ENCODE peak calls at places on chromosomes 16 and 17, in four cellular contexts. O is A549, N is K562, G is GM12878. K is an unnamed sample.

GRCh38 chr17:37697331-37697730 is 47.5 kb downstream of the HNF1B start:
- DNase-seq in G (no peak), N (no peak), O (no peak), K (no peak)

GRCh38 chr16:11386791-11387546 is 41.7 kb downstream of the RMI2 start:
- DNase-seq in N (peak; percentile 75), G (no peak), O (peak; percentile 60), K (no peak)

GRCh38 chr17:61218438-61218837 is 181.2 kb upstream of the TBX2 start:
- DNase-seq in G (no peak), O (no peak), N (no peak), K (peak; percentile 86)

GRCh38 chr17:81400154-81400938 is 5.1 kb downstream of the BAHCC1 start:
- DNase-seq in O (peak; percentile 64), G (no peak), N (peak; percentile 71), K (peak; percentile 60)

GRCh38 chr16:68436581-68436980 is 11.7 kb downstream of the SMPD3 start:
- DNase-seq in O (no peak), G (no peak), N (peak; percentile 27), K (no peak)

GRCh38 chr17:17500999-17501605 is 4.9 kb upstream of the RASD1 start:
- DNase-seq in O (no peak), N (no peak), G (no peak), K (no peak)

GRCh38 chr17:77174928-77175720 is 34.4 kb downstream of the SEC14L1 start:
- DNase-seq in N (no peak), O (no peak), G (no peak), K (no peak)

GRCh38 chr17:71633391-71633849 is 487.4 kb upstream of the SOX9 start:
- DNase-seq in G (no peak), O (peak; percentile 8), N (no peak), K (peak; percentile 92)

GRCh38 chr16:4659363-4660353 is 33.7 kb upstream of the NUDT16L1 start:
- DNase-seq in G (no peak), O (no peak), N (no peak), K (no peak)

GRCh38 chr17:77637807-77638182 is 320.7 kb upstream of the TNRC6C start:
- DNase-seq in O (no peak), G (no peak), N (no peak), K (no peak)

GRCh38 chr17:6166492-6167179 is 96.5 kb downstream of the WSCD1 start:
- DNase-seq in G (no peak), N (no peak), O (no peak), K (no peak)

GRCh38 chr16:86949116-86949515 is 368.1 kb downstream of the C16orf95 start:
- DNase-seq in G (no peak), O (no peak), N (no peak), K (no peak)

GRCh38 chr16:85554114-85554790 is 58.9 kb upstream of the GSE1 start:
- DNase-seq in G (peak; percentile 85), N (peak; percentile 89), O (peak; percentile 88), K (peak; percentile 80)

GRCh38 chr16:56862776-56863175 is 2.2 kb upstream of the SLC12A3 start:
- DNase-seq in G (no peak), O (no peak), N (no peak), K (no peak)

GRCh38 chr17:29929006-29929543 is 953 bp downstream of the SSH2 start:
- DNase-seq in O (no peak), N (no peak), G (no peak), K (no peak)

GRCh38 chr16:68091604-68092261 is 6.6 kb downstream of the NFATC3 start:
- DNase-seq in O (no peak), N (no peak), G (no peak), K (peak; percentile 72)

GRCh38 chr16:22141746-22142145 is 20.6 kb upstream of the SDR42E2 start:
- DNase-seq in N (peak; percentile 34), G (no peak), O (peak; percentile 55), K (peak; percentile 7)

GRCh38 chr17:72467841-72468653 is 347.2 kb downstream of the SOX9 start:
- DNase-seq in O (no peak), G (no peak), N (no peak), K (no peak)

GRCh38 chr17:28968914-28969295 is 17.6 kb upstream of the PHF12 start:
- DNase-seq in N (no peak), G (no peak), O (no peak), K (no peak)

GRCh38 chr17:69961488-69962145 is 113.4 kb upstream of the KCNJ16 start:
- DNase-seq in O (peak; percentile 7), G (no peak), N (no peak), K (peak; percentile 47)

GRCh38 chr16:84138824-84139627 is 6.0 kb downstream of the HSDL1 start:
- DNase-seq in N (peak; percentile 87), G (peak; percentile 56), O (no peak), K (peak; percentile 52)

GRCh38 chr16:47461598-47462266 is 601 bp downstream of the PHKB start:
- DNase-seq in N (peak; percentile 55), G (no peak), O (peak; percentile 53), K (peak; percentile 48)

GRCh38 chr16:15604460-15605390 is 38.2 kb downstream of the MARF1 start:
- DNase-seq in G (no peak), O (no peak), N (no peak), K (no peak)

GRCh38 chr17:66904760-66905637 is 59.5 kb upstream of the CACNG4 start:
- DNase-seq in G (no peak), N (no peak), O (peak; percentile 49), K (peak; percentile 72)

GRCh38 chr17:49576121-49576905 is 642 bp downstream of the NXPH3 start:
- DNase-seq in O (no peak), G (no peak), N (peak; percentile 62), K (peak; percentile 24)

GRCh38 chr16:47956881-47957280 is 198.9 kb downstream of the ABCC12 start:
- DNase-seq in N (no peak), G (no peak), O (no peak), K (no peak)

GRCh38 chr16:13453325-13453724 is 466.6 kb upstream of the ERCC4 start:
- DNase-seq in N (no peak), O (no peak), G (no peak), K (no peak)

GRCh38 chr16:8330761-8331160 is 259.6 kb downstream of the TMEM114 start:
- DNase-seq in N (no peak), G (no peak), O (no peak), K (no peak)

GRCh38 chr16:1078579-1079021 is 6.1 kb downstream of the SSTR5 start:
- DNase-seq in N (no peak), G (no peak), O (peak; percentile 93), K (peak; percentile 54)

GRCh38 chr17:40518401-40519088 is 17.1 kb upstream of the TNS4 start:
- DNase-seq in N (no peak), G (no peak), O (peak; percentile 96), K (no peak)

GRCh38 chr17:36993227-36993626 is 44.5 kb downstream of the AATF start:
- DNase-seq in G (no peak), N (no peak), O (no peak), K (no peak)

GRCh38 chr16:35798885-35799426 is 2339.5 kb downstream of the TP53TG3F start:
- DNase-seq in O (no peak), N (no peak), G (no peak), K (no peak)

GRCh38 chr17:8038954-8039610 is at the start of gene ALOX15B:
- DNase-seq in O (no peak), N (no peak), G (no peak), K (no peak)

DNA sequence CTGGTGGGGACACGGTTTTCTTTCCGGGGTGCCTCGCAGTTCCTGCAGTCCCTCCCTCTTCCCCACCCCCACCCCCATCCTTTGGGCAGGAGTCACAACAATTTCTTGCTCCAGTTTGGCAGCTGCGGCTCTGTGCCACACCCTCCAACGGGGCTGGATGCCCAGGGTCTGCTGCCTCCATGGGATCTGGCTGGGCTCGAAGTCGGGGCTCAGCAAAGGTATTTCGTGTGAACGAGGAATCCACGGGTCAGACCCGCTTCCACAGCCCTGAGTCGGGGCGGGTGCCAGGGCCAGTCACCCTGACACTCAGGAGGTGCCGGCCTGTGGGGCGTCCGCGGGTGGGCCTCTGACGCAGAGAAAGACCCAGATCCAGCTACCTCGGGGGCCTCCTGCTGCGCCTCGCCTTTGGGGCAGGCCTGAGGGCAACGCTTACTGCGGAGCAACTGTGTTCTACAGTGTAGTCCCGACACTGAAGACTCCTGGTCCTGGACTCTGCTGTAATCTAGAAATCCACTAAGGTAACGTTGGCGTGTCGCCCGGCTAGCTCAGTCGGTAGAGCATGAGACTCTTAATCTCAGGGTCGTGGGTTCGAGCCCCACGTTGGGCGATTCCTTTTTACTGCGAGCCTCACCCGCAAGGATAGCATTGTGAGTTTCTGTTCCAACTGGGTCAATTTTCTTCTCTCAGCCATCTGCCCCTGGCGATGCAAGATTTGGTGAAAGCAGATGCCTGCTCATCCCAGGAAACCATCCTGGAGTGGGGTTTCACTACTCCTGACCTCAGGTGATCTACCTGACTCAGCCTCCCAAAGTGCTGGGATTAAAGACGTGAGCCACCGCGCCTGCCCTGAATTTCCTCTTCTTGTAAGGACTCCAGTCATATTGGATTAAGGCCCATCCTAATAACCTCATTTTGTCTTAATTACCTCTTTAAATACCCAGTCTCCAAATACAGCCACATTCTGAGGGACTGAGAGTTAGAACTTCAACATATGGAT is 12.5 kb upstream of the OR1F1 start:
- DNase-seq in O (peak; percentile 71), G (no peak), N (peak; percentile 75), K (peak; percentile 53)
- TF ChIP-seq ELK1 in O (no peak), G (no peak), N (no peak), K (no peak)

GRCh38 chr17:83081561-83082201 is 2.3 kb downstream of the METRNL start:
- DNase-seq in G (no peak), O (no peak), N (no peak), K (peak; percentile 43)
- TF ChIP-seq ELK1 in G (no peak), O (no peak), N (no peak), K (no peak)

GRCh38 chr17:59470624-59471297 is 94.6 kb upstream of the DHX40 start:
- DNase-seq in N (no peak), O (no peak), G (no peak), K (no peak)
- TF ChIP-seq ELK1 in N (no peak), O (no peak), G (no peak), K (no peak)

GRCh38 chr16:28495098-28495793 is 803 bp downstream of the APOBR start:
- DNase-seq in G (no peak), N (no peak), O (no peak), K (no peak)

GRCh38 chr16:28491970-28492474 is at the start of gene CLN3:
- DNase-seq in N (peak; percentile 92), G (peak; percentile 89), O (peak; percentile 98), K (peak; percentile 94)

GRCh38 chr16:28492511-28492910 is 637 bp upstream of the CLN3 start:
- DNase-seq in G (no peak), N (no peak), O (no peak), K (no peak)

GRCh38 chr16:28494141-28494851 is at the start of gene APOBR:
- DNase-seq in G (peak; percentile 83), O (no peak), N (peak; percentile 71), K (no peak)

DNA sequence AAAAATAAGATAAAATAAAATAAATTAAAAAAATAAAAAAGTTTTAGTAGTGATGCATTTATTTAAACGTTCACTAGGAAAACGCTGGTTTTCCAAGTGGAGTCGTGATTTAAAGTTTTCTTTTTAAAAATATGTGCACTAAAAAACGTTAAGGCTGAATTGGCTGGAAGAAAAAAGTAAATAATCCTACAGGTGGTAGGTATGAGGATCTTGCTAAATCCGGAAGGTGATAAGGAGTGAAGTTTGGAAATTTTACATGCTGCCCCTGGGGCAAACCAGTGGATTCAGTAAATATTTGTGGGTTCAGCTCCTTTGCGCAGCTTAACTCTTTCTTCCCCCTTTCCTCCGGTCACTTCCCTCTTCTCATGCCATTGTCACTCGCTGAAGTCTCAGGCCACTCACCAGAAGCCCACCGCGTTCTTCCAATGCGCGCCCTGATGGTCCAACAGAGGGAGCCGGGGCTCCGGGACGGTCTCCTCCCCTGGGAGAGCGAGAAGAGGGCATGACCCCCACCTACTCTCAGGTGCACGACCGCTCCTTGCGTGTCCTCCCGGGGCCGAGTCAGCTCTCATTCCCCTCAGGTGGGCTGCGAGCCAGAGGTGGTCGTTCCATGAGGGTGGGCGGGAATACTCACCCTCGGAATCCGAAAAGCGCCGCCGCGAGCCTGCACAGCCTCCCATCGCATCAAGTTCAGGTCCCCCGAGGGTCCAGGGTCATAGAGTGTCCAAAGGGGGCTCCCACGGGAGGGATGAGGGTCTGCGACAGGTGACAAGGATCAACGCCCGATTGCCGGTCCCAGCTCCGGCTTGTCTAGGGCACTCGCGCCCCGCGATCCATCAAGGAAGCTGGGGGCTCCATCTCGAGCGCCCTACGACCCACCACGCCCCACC is 549 bp downstream of the CLN3 start:
- DNase-seq in G (no peak), N (peak; percentile 73), O (peak; percentile 43), K (no peak)
- TF ChIP-seq ELK1 in G (no peak), N (no peak), O (no peak), K (no peak)

K was measured in IMR-90.